ENCODE peak calls at places on chromosomes 16 and 17, in five cellular contexts. Q, S, J, U and Z are unnamed samples. For H3K4me1, the result is how much of the 10 kb centered on the place peaks cover.

GRCh38 chr17:27579897-27580321 is 51.1 kb upstream of the LGALS9 start:
- DNase-seq in Q (no peak), J (no peak), U (no peak), S (peak), Z (no peak)

GRCh38 chr17:19867654-19868395 is at the start of gene ULK2:
- DNase-seq in J (no peak), S (no peak), Q (no peak), U (peak), Z (peak)

GRCh38 chr17:35766903-35767510 is 6.3 kb downstream of the C17orf50 start:
- DNase-seq in Q (no peak), J (no peak), S (peak), U (no peak), Z (no peak)

GRCh38 chr17:4953461-4953961 is 2.6 kb downstream of the ENO3 start:
- DNase-seq in S (no peak), Q (no peak), J (no peak), U (no peak), Z (no peak)

GRCh38 chr16:19991614-19992013 is 82.1 kb downstream of the GPR139 start:
- DNase-seq in Q (no peak), J (no peak), S (peak), U (no peak), Z (no peak)

GRCh38 chr17:66345264-66345663 is 42.9 kb downstream of the PRKCA start:
- DNase-seq in Q (no peak), S (no peak), J (no peak), U (no peak), Z (no peak)

GRCh38 chr17:40342575-40343058 is 21.9 kb downstream of the GJD3 start:
- DNase-seq in U (no peak), S (no peak), Q (no peak), J (no peak), Z (no peak)

GRCh38 chr17:57114085-57114673 is 29.1 kb downstream of the AKAP1 start:
- DNase-seq in S (peak), Q (no peak), J (peak), U (no peak), Z (peak)

GRCh38 chr17:40095944-40096791 is 4.2 kb downstream of the NR1D1 start:
- DNase-seq in Q (peak), J (no peak), S (no peak), U (no peak), Z (no peak)

GRCh38 chr16:79093554-79093967 is 507.0 kb downstream of the MAF start:
- DNase-seq in S (peak), J (no peak), U (no peak), Q (no peak), Z (no peak)

GRCh38 chr17:7589204-7589868 is 558 bp downstream of the SOX15 start:
- DNase-seq in Q (no peak), J (no peak), S (no peak), U (no peak), Z (no peak)

GRCh38 chr17:77306048-77306789 is 165.4 kb downstream of the SEC14L1 start:
- DNase-seq in U (no peak), S (no peak), J (no peak), Q (no peak), Z (no peak)
- H3K4me1 ChIP-seq in U (half or more), S (under half), J (under half), Q (under half), Z (under half)

GRCh38 chr16:101586-101985 is 23.6 kb downstream of the MPG start:
- DNase-seq in J (no peak), S (no peak), Q (no peak), U (no peak), Z (no peak)
- H3K9ac ChIP-seq in J (no peak), S (peak), Q (no peak), U (no peak), Z (no peak)

GRCh38 chr17:37219876-37220608 is 155.7 kb upstream of the C17orf78 start:
- DNase-seq in J (no peak), Q (no peak), U (no peak), S (no peak), Z (no peak)
- TF ChIP-seq YY1 in J (no peak), Q (no peak), U (no peak), S (no peak), Z (no peak)

GRCh38 chr16:56967733-56968132 is 6.0 kb downstream of the CETP start:
- DNase-seq in U (no peak), Q (no peak), J (no peak), S (no peak), Z (no peak)
- H3K4me1 ChIP-seq in U (under half), Q (under half), J (under half), S (under half), Z (under half)

DNA sequence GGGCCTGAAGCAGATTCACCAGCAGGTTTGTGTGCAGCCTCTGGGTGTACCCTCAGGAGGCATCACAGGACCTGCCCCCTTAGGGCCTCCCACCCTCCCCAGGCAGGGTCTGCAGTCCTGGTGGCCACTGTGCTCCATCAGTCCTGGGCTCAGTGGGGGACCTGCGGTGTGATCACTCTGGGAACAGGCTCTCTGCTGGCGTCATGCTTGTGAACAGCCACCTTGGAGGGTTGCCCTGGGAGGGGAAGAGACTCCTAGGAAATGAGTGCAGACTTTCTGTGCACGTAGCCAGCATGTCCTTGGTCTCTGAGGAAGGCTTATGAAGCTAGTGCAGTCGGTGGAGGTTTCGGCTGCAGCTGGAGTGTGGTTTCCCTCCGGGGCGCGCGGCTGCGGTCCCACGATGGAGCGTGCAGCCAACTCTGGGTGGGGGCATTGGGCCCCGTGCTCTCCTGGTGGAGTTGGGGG is 68.0 kb upstream of the ZNF750 start:
- DNase-seq in Q (no peak), J (no peak), S (no peak), U (no peak), Z (no peak)
- H3K9ac ChIP-seq in Q (no peak), J (no peak), S (peak), U (no peak), Z (no peak)

GRCh38 chr17:72380120-72380519 is 259.3 kb downstream of the SOX9 start:
- DNase-seq in Q (no peak), S (no peak), J (no peak), U (no peak), Z (no peak)
- TF ChIP-seq YY1 in Q (no peak), S (no peak), J (no peak), U (no peak), Z (no peak)